ENCODE peak calls at places on chromosomes 2 and 18, in nine cellular contexts. P is amygdala; F is choroid plexus epithelial cell; A is NCI-H460; U is activated T-cell treated with anti-CD3 and anti-CD28 coated beads for 1 hour; W is central memory CD8-positive, alpha-beta T cell; Z is stimulated activated naive B cell treated with anti-CD40 and anti-IgM and Interleukin-4, amounts not matched to agents 10 μg/mL and 1 μg/mL and 100 μg/mL, for 72 hours; K is stimulated activated CD4-positive, alpha-beta T cell treated with anti-CD3 and anti-CD28 coated beads, Interleukin-2, amount 100 ng/mL, for 48 hours; H is coronary artery. N is an unnamed sample.

GRCh38 chr18:3054785-3055184 is 41.8 kb upstream of the LPIN2 start:
- DNase-seq in K (no peak), H (no peak), P (no peak), F (no peak), W (no peak), Z (no peak), U (no peak), A (no peak), N (no peak)

GRCh38 chr2:30756971-30757370 is 50.3 kb downstream of the CAPN13 start:
- DNase-seq in F (no peak), K (no peak), Z (no peak), U (no peak), W (no peak), P (no peak), A (no peak), H (no peak), N (no peak)

GRCh38 chr2:192500550-192501200 is 305.9 kb upstream of the TMEFF2 start:
- DNase-seq in H (no peak), Z (no peak), A (peak; percentile 33), K (peak; percentile 3), F (peak; percentile 78), P (no peak), U (no peak), W (no peak), N (peak; percentile 83)

GRCh38 chr2:231399853-231400667 is 4.5 kb downstream of the B3GNT7 start:
- DNase-seq in A (no peak), W (no peak), H (no peak), K (no peak), P (no peak), F (peak; percentile 23), U (no peak), Z (no peak), N (no peak)

GRCh38 chr2:19759880-19760279 is 141.9 kb downstream of the TTC32 start:
- DNase-seq in Z (no peak), K (no peak), F (no peak), W (no peak), P (no peak), U (no peak), H (no peak), A (no peak), N (no peak)

GRCh38 chr2:112290638-112291037 is 15.2 kb downstream of the ZC3H6 start:
- DNase-seq in A (no peak), Z (no peak), W (no peak), U (no peak), K (no peak), H (no peak), P (no peak), F (no peak), N (no peak)

GRCh38 chr2:128781888-128782385 is 463.3 kb upstream of the HS6ST1 start:
- DNase-seq in H (peak; percentile 60), Z (no peak), F (no peak), P (no peak), A (no peak), U (no peak), W (no peak), K (no peak), N (no peak)

GRCh38 chr18:74534150-74534969 is at the start of gene CNDP1:
- DNase-seq in P (peak; percentile 45), F (no peak), A (no peak), W (no peak), Z (no peak), H (peak; percentile 62), U (no peak), K (no peak), N (no peak)

GRCh38 chr18:65091737-65092329 is 659.0 kb upstream of the CDH7 start:
- DNase-seq in W (no peak), U (no peak), P (no peak), F (peak; percentile 31), K (no peak), Z (no peak), A (peak; percentile 41), H (no peak), N (peak; percentile 10)

GRCh38 chr2:216695401-216695821 is at the start of gene IGFBP5:
- DNase-seq in Z (no peak), W (no peak), K (no peak), U (no peak), A (no peak), P (peak; percentile 39), H (peak; percentile 92), F (peak; percentile 94), N (peak; percentile 61)

GRCh38 chr2:18132697-18133096 is 254.2 kb downstream of the KCNS3 start:
- DNase-seq in H (no peak), U (no peak), W (no peak), F (peak; percentile 71), K (no peak), A (no peak), Z (no peak), P (no peak), N (peak; percentile 60)